ENCODE peak calls at places on chromosomes 3 and 15, in seven cellular contexts. Q, P, E, G, Z, H and L are unnamed samples.

GRCh38 chr3:62229908-62230307 is 143.4 kb downstream of the FEZF2 start:
- DNase-seq in Q (no peak), P (no peak), E (no peak), G (peak), Z (no peak), H (peak), L (no peak)

GRCh38 chr3:21573291-21573690 is 177.7 kb downstream of the ZNF385D start:
- DNase-seq in Q (peak), P (no peak), E (no peak), G (peak), Z (no peak), H (no peak), L (no peak)

GRCh38 chr3:125480656-125481374 is 39.2 kb downstream of the SNX4 start:
- DNase-seq in Q (peak), P (no peak), E (no peak), G (peak), Z (peak), H (no peak), L (no peak)

GRCh38 chr3:172321035-172321434 is 127.2 kb downstream of the GHSR start:
- DNase-seq in Q (peak), P (no peak), E (no peak), G (no peak), Z (no peak), H (peak), L (no peak)

GRCh38 chr3:14363976-14364375 is 38.4 kb upstream of the SLC6A6 start:
- DNase-seq in Q (peak), P (no peak), E (no peak), G (peak), Z (no peak), H (no peak), L (no peak)

GRCh38 chr3:121651684-121652083 is 9.0 kb downstream of the HCLS1 start:
- DNase-seq in Q (no peak), P (no peak), E (no peak), G (peak), Z (no peak), H (no peak), L (no peak)

GRCh38 chr15:77599899-77600298 is 32.8 kb downstream of the LINGO1 start:
- DNase-seq in Q (peak), P (no peak), E (peak), G (peak), Z (no peak), H (peak), L (no peak)

GRCh38 chr15:59138243-59138642 is 33.3 kb downstream of the CCNB2 start:
- DNase-seq in Q (peak), P (no peak), E (peak), G (peak), Z (no peak), H (peak), L (peak)

GRCh38 chr3:99825239-99825638 is 7.6 kb downstream of the CMSS1 start:
- DNase-seq in Q (peak), P (no peak), E (no peak), G (peak), Z (no peak), H (no peak), L (no peak)

DNA sequence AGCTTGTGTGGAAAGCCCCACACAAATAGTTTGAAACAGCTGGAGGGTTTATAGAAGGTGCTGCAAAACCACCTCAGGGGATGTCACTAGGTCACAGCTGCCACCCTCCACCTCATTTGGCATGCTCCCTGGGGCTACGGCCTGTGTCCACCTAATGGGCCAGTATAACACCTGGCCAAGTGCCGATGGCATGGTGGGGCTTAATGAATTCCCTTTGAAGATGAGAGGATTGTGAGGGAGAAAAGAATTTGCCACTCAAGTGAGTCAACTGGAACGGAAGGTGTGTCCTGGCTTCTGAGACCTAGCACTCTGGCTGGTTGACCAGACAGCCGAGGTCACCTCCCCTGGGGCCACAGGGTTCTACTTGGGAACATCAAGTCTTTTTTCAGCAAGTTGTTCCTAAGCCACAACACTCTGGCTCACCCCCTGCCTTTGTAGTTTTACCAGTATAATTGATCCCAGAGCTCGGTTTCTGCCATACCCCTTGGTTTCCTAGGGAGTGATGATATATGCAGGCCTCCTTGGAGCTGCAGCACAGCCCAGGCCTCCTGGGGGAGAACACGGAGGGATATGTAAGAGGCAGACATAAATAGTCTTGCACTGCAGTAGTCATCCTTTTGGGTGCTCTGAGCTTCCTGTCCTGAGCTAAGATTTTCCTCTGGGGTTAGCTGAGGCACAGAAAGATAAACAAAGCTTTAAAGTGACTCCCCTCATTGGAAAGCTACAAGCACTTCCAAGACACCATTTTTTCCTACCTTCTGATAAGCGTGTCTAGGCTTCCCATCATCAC is 178.2 kb upstream of the LPP start:
- DNase-seq in Q (no peak), P (no peak), E (peak), G (no peak), Z (no peak), H (no peak), L (no peak)
- H3K27ac ChIP-seq in Q (no peak), P (no peak), E (peak), G (no peak), Z (no peak), H (peak), L (no peak)

GRCh38 chr3:25462495-25462894 is 34.4 kb downstream of the RARB start:
- DNase-seq in Q (no peak), P (no peak), E (no peak), G (no peak), Z (no peak), H (no peak), L (no peak)
- H3K27ac ChIP-seq in Q (no peak), P (no peak), E (no peak), G (peak), Z (no peak), H (no peak), L (no peak)

GRCh38 chr3:123067689-123068226 is 933 bp downstream of the PDIA5 start:
- DNase-seq in Q (no peak), P (no peak), E (peak), G (no peak), Z (no peak), H (peak), L (no peak)

GRCh38 chr3:123068227-123069020 is 1.6 kb downstream of the PDIA5 start:
- DNase-seq in Q (no peak), P (no peak), E (no peak), G (no peak), Z (no peak), H (peak), L (no peak)

GRCh38 chr3:123066896-123067688 is at the start of gene PDIA5:
- DNase-seq in Q (peak), P (peak), E (peak), G (peak), Z (peak), H (peak), L (peak)

GRCh38 chr3:123064914-123065313 is 1.9 kb upstream of the PDIA5 start:
- DNase-seq in Q (no peak), P (no peak), E (no peak), G (no peak), Z (no peak), H (no peak), L (no peak)

GRCh38 chr3:123066599-123066895 is 278 bp upstream of the PDIA5 start:
- DNase-seq in Q (no peak), P (no peak), E (no peak), G (no peak), Z (no peak), H (no peak), L (no peak)
- H3K27ac ChIP-seq in Q (no peak), P (no peak), E (no peak), G (peak), Z (no peak), H (peak), L (no peak)

GRCh38 chr3:153043729-153044314 is 118.2 kb upstream of the RAP2B start:
- DNase-seq in Q (peak), P (no peak), E (no peak), G (peak), Z (no peak), H (no peak), L (no peak)

GRCh38 chr3:153045150-153045549 is 116.9 kb upstream of the RAP2B start:
- DNase-seq in Q (no peak), P (no peak), E (no peak), G (no peak), Z (no peak), H (no peak), L (no peak)

GRCh38 chr3:153038779-153039178 is 123.2 kb upstream of the RAP2B start:
- DNase-seq in Q (no peak), P (no peak), E (no peak), G (peak), Z (no peak), H (no peak), L (no peak)

GRCh38 chr3:153038367-153038766 is 123.7 kb upstream of the RAP2B start:
- DNase-seq in Q (no peak), P (no peak), E (no peak), G (no peak), Z (no peak), H (no peak), L (no peak)

DNA sequence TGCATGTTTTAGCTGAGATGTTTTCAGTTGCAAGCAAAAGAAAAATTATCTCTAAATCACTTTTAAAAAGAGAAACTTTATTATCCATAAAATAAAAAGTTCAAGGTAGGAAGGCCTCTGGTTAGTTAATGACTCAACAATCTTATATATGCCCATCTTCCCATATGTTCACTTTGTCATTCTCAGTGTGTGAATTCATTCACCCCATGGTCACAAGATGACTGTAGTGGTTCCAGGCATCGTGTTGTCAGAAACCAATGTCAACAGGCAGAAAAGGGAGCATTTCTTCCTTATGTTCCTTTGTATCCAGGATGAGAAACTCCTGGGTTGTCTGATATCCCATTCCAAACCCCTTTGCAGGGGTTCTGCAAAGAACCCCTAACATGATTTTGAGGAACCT is 119.9 kb upstream of the RAP2B start:
- DNase-seq in Q (no peak), P (no peak), E (no peak), G (no peak), Z (no peak), H (no peak), L (no peak)
- H3K27ac ChIP-seq in Q (no peak), P (no peak), E (no peak), G (no peak), Z (no peak), H (no peak), L (no peak)

DNA sequence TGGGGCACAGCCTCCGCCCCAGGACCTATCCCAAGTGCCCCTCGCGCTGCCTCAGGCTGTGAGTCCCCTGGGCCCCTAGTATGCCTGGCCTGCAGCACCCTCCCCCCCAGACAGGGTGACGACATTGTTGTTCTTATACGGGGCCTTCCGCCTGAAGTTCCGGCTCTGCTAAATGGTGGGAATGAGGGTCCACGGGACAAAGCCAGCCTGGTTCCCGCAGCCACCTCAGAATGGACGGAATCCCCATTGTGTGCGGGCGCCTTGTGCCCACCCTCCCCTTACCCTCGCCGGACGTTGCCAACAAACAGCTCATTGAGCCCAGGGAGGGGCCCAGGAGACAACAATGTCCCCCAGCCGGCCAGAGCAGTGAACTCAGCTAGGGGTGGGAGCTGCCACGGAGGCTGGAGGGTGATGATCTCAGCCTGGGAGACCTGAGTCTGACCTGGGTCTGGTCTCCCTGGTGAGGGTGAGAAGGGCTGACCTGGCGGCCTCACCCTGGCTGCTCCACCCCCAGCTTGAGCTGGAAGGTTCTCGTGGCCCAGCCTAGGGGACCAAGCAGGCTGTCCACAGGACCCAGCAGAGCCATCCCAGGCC is 10.2 kb upstream of the DLL4 start:
- DNase-seq in Q (no peak), P (no peak), E (no peak), G (no peak), Z (no peak), H (no peak), L (no peak)
- H3K27ac ChIP-seq in Q (no peak), P (no peak), E (no peak), G (no peak), Z (no peak), H (no peak), L (no peak)

GRCh38 chr3:59388555-59389280 is 338.9 kb upstream of the CFAP20DC start:
- DNase-seq in Q (no peak), P (no peak), E (no peak), G (peak), Z (no peak), H (no peak), L (no peak)

GRCh38 chr3:59391131-59391530 is 341.3 kb upstream of the CFAP20DC start:
- DNase-seq in Q (no peak), P (no peak), E (no peak), G (no peak), Z (no peak), H (no peak), L (no peak)

GRCh38 chr3:59381282-59381681 is 331.5 kb upstream of the CFAP20DC start:
- DNase-seq in Q (no peak), P (no peak), E (no peak), G (no peak), Z (no peak), H (no peak), L (no peak)

GRCh38 chr3:59386165-59386564 is 336.3 kb upstream of the CFAP20DC start:
- DNase-seq in Q (no peak), P (no peak), E (no peak), G (no peak), Z (no peak), H (no peak), L (no peak)

GRCh38 chr3:59385547-59385946 is 335.7 kb upstream of the CFAP20DC start:
- DNase-seq in Q (no peak), P (no peak), E (no peak), G (no peak), Z (no peak), H (no peak), L (no peak)
- H3K27ac ChIP-seq in Q (no peak), P (no peak), E (no peak), G (no peak), Z (no peak), H (no peak), L (no peak)

DNA sequence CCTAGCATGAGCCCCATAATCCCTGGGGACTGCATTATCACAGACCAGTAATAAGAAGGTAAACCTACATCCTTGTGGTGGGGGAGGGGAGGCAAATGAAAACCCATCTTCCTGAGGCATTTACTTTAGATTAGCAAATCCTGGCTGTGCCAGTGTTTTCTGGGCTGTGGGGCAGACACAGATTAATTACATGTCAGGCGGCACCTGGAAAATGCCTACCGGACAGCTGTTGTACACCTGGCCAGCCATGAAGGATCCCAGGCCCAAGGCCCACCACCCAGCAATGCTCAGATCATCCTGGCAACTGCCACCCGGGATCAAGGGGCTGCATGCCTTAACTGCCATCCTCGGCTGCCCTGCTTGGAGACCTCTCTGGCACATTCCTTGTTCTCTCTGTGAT is 59.1 kb upstream of the RASA2 start:
- DNase-seq in Q (no peak), P (no peak), E (no peak), G (no peak), Z (no peak), H (no peak), L (no peak)
- H3K27ac ChIP-seq in Q (peak), P (no peak), E (no peak), G (peak), Z (no peak), H (peak), L (no peak)

GRCh38 chr15:51828621-51829359 is 663 bp upstream of the TMOD3 start:
- DNase-seq in Q (peak), P (no peak), E (no peak), G (peak), Z (no peak), H (no peak), L (no peak)
- H3K27ac ChIP-seq in Q (no peak), P (peak), E (no peak), G (no peak), Z (no peak), H (peak), L (peak)

GRCh38 chr15:67048281-67049279 is 16.8 kb upstream of the SMAD3 start:
- DNase-seq in Q (peak), P (no peak), E (no peak), G (peak), Z (peak), H (peak), L (no peak)
- H3K27ac ChIP-seq in Q (peak), P (peak), E (no peak), G (peak), Z (peak), H (peak), L (no peak)